ENCODE peak calls at places on chromosomes 1 and 21, in five cellular contexts. Y is mesenchymal stem cell, O is H9, J is IMR-90, C is H1. Z is an unnamed sample.

GRCh38 chr1:168520052-168520751 is 23.6 kb downstream of the XCL2 start:
- DNase-seq in Y (no peak), O (peak), J (no peak), C (no peak), Z (no peak)

GRCh38 chr1:213464786-213465460 is 413.9 kb downstream of the RPS6KC1 start:
- DNase-seq in Y (no peak), O (no peak), J (no peak), C (no peak), Z (no peak)

GRCh38 chr1:56578664-56578962 is 750 bp downstream of the PLPP3 start:
- DNase-seq in Y (no peak), O (no peak), J (no peak), C (no peak), Z (no peak)

GRCh38 chr1:213989740-213990472 is 2.1 kb downstream of the PROX1 start:
- DNase-seq in Y (no peak), O (no peak), J (no peak), C (no peak), Z (no peak)

GRCh38 chr21:28436286-28436932 is 556.3 kb downstream of the LTN1 start:
- DNase-seq in Y (peak), O (no peak), J (peak), C (no peak), Z (no peak)

GRCh38 chr1:53077599-53077965 is 15.6 kb downstream of the PODN start:
- DNase-seq in Y (no peak), O (no peak), J (no peak), C (no peak), Z (no peak)

GRCh38 chr1:86317926-86318325 is 78.2 kb downstream of the ODF2L start:
- DNase-seq in Y (no peak), O (no peak), J (no peak), C (no peak), Z (no peak)

GRCh38 chr1:119885903-119886783 is 10.2 kb downstream of the ADAM30 start:
- DNase-seq in Y (peak), O (peak), J (peak), C (peak), Z (no peak)

GRCh38 chr1:243260221-243260880 is 4.5 kb downstream of the SDCCAG8 start:
- DNase-seq in Y (no peak), O (no peak), J (no peak), C (no peak), Z (no peak)

GRCh38 chr1:32025515-32025914 is 11.8 kb downstream of the KHDRBS1 start:
- DNase-seq in Y (no peak), O (no peak), J (no peak), C (no peak), Z (no peak)

GRCh38 chr1:67850151-67850551 is 16.9 kb upstream of the GNG12 start:
- DNase-seq in Y (peak), O (no peak), J (peak), C (no peak), Z (no peak)

GRCh38 chr1:222767152-222767571 is 30.2 kb downstream of the FAM177B start:
- DNase-seq in Y (no peak), O (no peak), J (no peak), C (no peak), Z (no peak)

GRCh38 chr1:59678809-59679228 is 135.9 kb upstream of the HOOK1 start:
- DNase-seq in Y (peak), O (no peak), J (peak), C (no peak), Z (peak)

GRCh38 chr1:109933856-109934711 is 23.4 kb downstream of the CSF1 start:
- DNase-seq in Y (peak), O (no peak), J (peak), C (no peak), Z (no peak)

GRCh38 chr1:63401945-63402344 is 34.5 kb downstream of the ALG6 start:
- DNase-seq in Y (no peak), O (no peak), J (no peak), C (no peak), Z (no peak)

GRCh38 chr1:84155517-84155916 is 11.4 kb downstream of the PRKACB start:
- DNase-seq in Y (no peak), O (no peak), J (no peak), C (no peak), Z (no peak)

GRCh38 chr1:247435026-247435770 is 19.2 kb downstream of the NLRP3 start:
- DNase-seq in Y (no peak), O (no peak), J (no peak), C (no peak), Z (no peak)

GRCh38 chr1:218891577-218891976 is 282.1 kb upstream of the LYPLAL1 start:
- DNase-seq in Y (no peak), O (no peak), J (no peak), C (no peak), Z (no peak)

GRCh38 chr1:45409243-45409642 is 69.0 kb upstream of the MUTYH start:
- DNase-seq in Y (no peak), O (no peak), J (no peak), C (no peak), Z (no peak)

GRCh38 chr21:16363563-16363962 is 633.8 kb downstream of the USP25 start:
- DNase-seq in Y (no peak), O (no peak), J (no peak), C (no peak), Z (no peak)

GRCh38 chr1:46333300-46334029 is 7.1 kb upstream of the NSUN4 start:
- DNase-seq in Y (peak), O (peak), J (peak), C (no peak), Z (no peak)

GRCh38 chr1:96362623-96363022 is 359.0 kb upstream of the PTBP2 start:
- DNase-seq in Y (peak), O (no peak), J (peak), C (no peak), Z (no peak)

GRCh38 chr1:23530750-23531651 is at the start of gene E2F2:
- DNase-seq in Y (peak), O (peak), J (peak), C (peak), Z (peak)
- H3K14ac ChIP-seq in Y (peak), O (peak), J (peak), C (no peak), Z (peak)

GRCh38 chr1:16183157-16183556 is 27.3 kb upstream of the EPHA2 start:
- DNase-seq in Y (peak), O (no peak), J (peak), C (no peak), Z (no peak)
- H4K91ac ChIP-seq in Y (peak), O (no peak), J (no peak), C (no peak), Z (no peak)

GRCh38 chr1:166875302-166875733 is 746 bp downstream of the TADA1 start:
- DNase-seq in Y (no peak), O (no peak), J (no peak), C (no peak), Z (no peak)

GRCh38 chr1:166870584-166870983 is 5.5 kb downstream of the TADA1 start:
- DNase-seq in Y (no peak), O (no peak), J (no peak), C (no peak), Z (no peak)

GRCh38 chr1:166875734-166876539 is at the start of gene TADA1:
- DNase-seq in Y (peak), O (peak), J (peak), C (peak), Z (peak)

GRCh38 chr1:166874464-166874863 is 1.6 kb downstream of the TADA1 start:
- DNase-seq in Y (no peak), O (no peak), J (no peak), C (no peak), Z (no peak)

GRCh38 chr1:166876540-166876838 is 425 bp upstream of the TADA1 start:
- DNase-seq in Y (no peak), O (no peak), J (no peak), C (no peak), Z (no peak)
- H3K14ac ChIP-seq in Y (no peak), O (no peak), J (no peak), C (no peak), Z (no peak)

GRCh38 chr1:155261888-155262673 is at the start of gene SCAMP3:
- DNase-seq in Y (peak), O (peak), J (peak), C (peak), Z (peak)
- H4K91ac ChIP-seq in Y (peak), O (no peak), J (peak), C (no peak), Z (no peak)

Z was measured in neuronal stem cell.